ENCODE peak calls at places on chromosomes 3 and 15, in four cellular contexts. A, R, Z and M are unnamed samples.

GRCh38 chr15:98978153-98978552 is 29.4 kb downstream of the PGPEP1L start:
- DNase-seq in R (no peak), Z (no peak), A (no peak), M (no peak)

GRCh38 chr3:71916747-71917369 is 131.9 kb upstream of the PROK2 start:
- DNase-seq in A (no peak), R (no peak), Z (peak; percentile 21), M (no peak)

GRCh38 chr15:27706300-27706699 is 392.8 kb downstream of the OCA2 start:
- DNase-seq in A (no peak), R (no peak), Z (no peak), M (no peak)

GRCh38 chr3:73500321-73500720 is 124.4 kb downstream of the PDZRN3 start:
- DNase-seq in Z (no peak), R (no peak), A (no peak), M (no peak)

GRCh38 chr3:11845661-11846060 is 1.0 kb downstream of the TAMM41 start:
- DNase-seq in Z (no peak), R (no peak), A (no peak), M (no peak)

GRCh38 chr15:75089781-75090734 is 66.7 kb downstream of the PPCDC start:
- DNase-seq in Z (peak; percentile 95), R (no peak), A (no peak), M (peak; percentile 58)

GRCh38 chr15:85062560-85062959 is 80.9 kb downstream of the PDE8A start:
- DNase-seq in Z (no peak), A (no peak), R (no peak), M (no peak)

GRCh38 chr3:13537926-13538325 is 11.0 kb upstream of the FBLN2 start:
- DNase-seq in R (no peak), A (no peak), Z (peak; percentile 84), M (peak; percentile 85)

GRCh38 chr15:101314301-101314700 is 19.3 kb upstream of the SNRPA1 start:
- DNase-seq in A (no peak), R (no peak), Z (no peak), M (no peak)

GRCh38 chr3:17852217-17852616 is 109.8 kb upstream of the TBC1D5 start:
- DNase-seq in R (no peak), Z (no peak), A (no peak), M (no peak)

GRCh38 chr3:119636194-119636593 is 24.2 kb downstream of the POPDC2 start:
- DNase-seq in A (no peak), Z (peak; percentile 51), R (no peak), M (peak; percentile 46)

GRCh38 chr15:90667063-90667754 is 49.9 kb upstream of the BLM start:
- DNase-seq in R (no peak), Z (no peak), A (no peak), M (no peak)

GRCh38 chr15:40274350-40275274 is 8.3 kb downstream of the ANKRD63 start:
- DNase-seq in Z (peak; percentile 88), R (peak; percentile 92), A (peak; percentile 81), M (peak; percentile 79)

GRCh38 chr15:60935130-60935529 is 294.0 kb downstream of the RORA start:
- DNase-seq in A (no peak), Z (no peak), R (no peak), M (no peak)

GRCh38 chr15:81820236-81820635 is 225.6 kb downstream of the MEX3B start:
- DNase-seq in A (no peak), Z (no peak), R (no peak), M (peak; percentile 12)

GRCh38 chr15:101042320-101042719 is 123.2 kb downstream of the LRRK1 start:
- DNase-seq in Z (no peak), R (no peak), A (no peak), M (no peak)

GRCh38 chr15:37245358-37245757 is 145.0 kb upstream of the MEIS2 start:
- DNase-seq in R (no peak), Z (no peak), A (no peak), M (no peak)

GRCh38 chr3:117914540-117914939 is 1120.1 kb downstream of the IGSF11 start:
- DNase-seq in R (no peak), Z (no peak), A (no peak), M (no peak)

GRCh38 chr3:65146149-65146548 is 458.3 kb upstream of the ADAMTS9 start:
- DNase-seq in A (no peak), R (no peak), Z (no peak), M (peak; percentile 11)

GRCh38 chr3:196794467-196794866 is 54.8 kb downstream of the PAK2 start:
- DNase-seq in Z (no peak), R (no peak), A (no peak), M (no peak)

GRCh38 chr3:60708191-60708975 is 542.9 kb downstream of the FHIT start:
- DNase-seq in A (no peak), R (no peak), Z (peak; percentile 24), M (peak; percentile 76)

GRCh38 chr15:34812369-34812768 is 17.0 kb upstream of the ACTC1 start:
- DNase-seq in A (no peak), Z (peak; percentile 15), R (no peak), M (peak; percentile 69)

GRCh38 chr15:82064824-82065223 is 19.0 kb upstream of the MEX3B start:
- DNase-seq in Z (peak; percentile 47), A (no peak), R (no peak), M (peak; percentile 12)

GRCh38 chr3:72657666-72658065 is 190.6 kb downstream of the SHQ1 start:
- DNase-seq in R (no peak), Z (no peak), A (peak; percentile 5), M (no peak)